ENCODE peak calls at places on chromosomes 13 and 19, in four cellular contexts. One of them, this sample, is unnamed.

GRCh38 chr13:22828081-22828480 is 352.7 kb upstream of the SGCG start:
- DNase-seq in MM.1S: no peak
- DNase-seq in fibroblast of lung: no peak
- DNase-seq in neural progenitor cell: no peak
- DNase-seq in this sample: no peak

GRCh38 chr19:13298565-13299481 is 148.6 kb downstream of the IER2 start:
- DNase-seq in MM.1S: no peak
- DNase-seq in fibroblast of lung: no peak
- DNase-seq in neural progenitor cell: no peak
- DNase-seq in this sample: no peak

GRCh38 chr13:48110930-48111721 is 16.2 kb upstream of the MED4 start:
- DNase-seq in neural progenitor cell: no peak
- DNase-seq in MM.1S: no peak
- DNase-seq in fibroblast of lung: peak; percentile 3
- DNase-seq in this sample: no peak

GRCh38 chr13:24251525-24251924 is 57.9 kb upstream of the C1QTNF9 start:
- DNase-seq in fibroblast of lung: no peak
- DNase-seq in MM.1S: no peak
- DNase-seq in neural progenitor cell: no peak
- DNase-seq in this sample: no peak

GRCh38 chr19:46404039-46404883 is 9.1 kb downstream of the CCDC8 start:
- DNase-seq in fibroblast of lung: peak; percentile 63
- DNase-seq in neural progenitor cell: peak; percentile 40
- DNase-seq in MM.1S: no peak
- DNase-seq in this sample: peak; percentile 82

GRCh38 chr13:99829593-99830239 is 141.9 kb downstream of the ZIC5 start:
- DNase-seq in MM.1S: no peak
- DNase-seq in fibroblast of lung: no peak
- DNase-seq in neural progenitor cell: no peak
- DNase-seq in this sample: no peak

GRCh38 chr19:54311486-54311885 is 1.5 kb downstream of the LILRA5 start:
- DNase-seq in neural progenitor cell: no peak
- DNase-seq in fibroblast of lung: no peak
- DNase-seq in MM.1S: no peak
- DNase-seq in this sample: no peak

GRCh38 chr13:48094404-48094780 is 512 bp downstream of the MED4 start:
- DNase-seq in neural progenitor cell: peak; percentile 35
- DNase-seq in MM.1S: no peak
- DNase-seq in fibroblast of lung: peak; percentile 4
- DNase-seq in this sample: no peak

GRCh38 chr19:42149447-42150202 is 17.4 kb upstream of the POU2F2 start:
- DNase-seq in fibroblast of lung: no peak
- DNase-seq in MM.1S: no peak
- DNase-seq in neural progenitor cell: no peak
- DNase-seq in this sample: no peak

GRCh38 chr13:67139551-67139950 is 90.6 kb downstream of the PCDH9 start:
- DNase-seq in MM.1S: no peak
- DNase-seq in neural progenitor cell: no peak
- DNase-seq in fibroblast of lung: peak; percentile 20
- DNase-seq in this sample: no peak

GRCh38 chr19:46988614-46989230 is 30.9 kb upstream of the NPAS1 start:
- DNase-seq in neural progenitor cell: no peak
- DNase-seq in MM.1S: no peak
- DNase-seq in fibroblast of lung: no peak
- DNase-seq in this sample: no peak

GRCh38 chr19:16535381-16535780 is 6.9 kb downstream of the CHERP start:
- DNase-seq in MM.1S: no peak
- DNase-seq in neural progenitor cell: no peak
- DNase-seq in fibroblast of lung: no peak
- DNase-seq in this sample: no peak

GRCh38 chr19:51359294-51359693 is 6.9 kb downstream of the ETFB start:
- DNase-seq in fibroblast of lung: peak; percentile 92
- DNase-seq in neural progenitor cell: no peak
- DNase-seq in MM.1S: no peak
- DNase-seq in this sample: no peak

DNA sequence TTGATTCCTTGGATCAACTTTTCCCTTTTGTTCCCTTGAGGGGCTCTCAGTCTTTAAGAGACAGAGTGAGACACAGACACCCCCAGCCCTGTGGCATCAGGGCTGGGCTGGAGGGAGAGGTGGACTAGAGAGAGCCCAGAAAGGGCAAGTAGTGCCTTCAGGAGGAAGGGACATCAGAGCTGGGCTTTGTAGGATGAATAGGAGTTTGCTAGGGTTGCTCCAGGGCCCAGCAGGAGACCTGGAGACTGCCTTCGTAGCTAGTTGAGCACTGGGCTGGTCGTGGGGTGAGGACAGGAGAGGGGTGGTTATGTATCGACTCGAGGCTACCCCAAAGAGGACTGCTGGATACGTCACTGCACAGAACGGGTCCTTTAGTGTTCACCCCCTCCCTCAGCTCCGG is 5.4 kb downstream of the MAP1S start:
- DNase-seq in MM.1S: no peak
- DNase-seq in neural progenitor cell: no peak
- DNase-seq in fibroblast of lung: no peak
- DNase-seq in this sample: no peak
- H3K9ac ChIP-seq in MM.1S: no peak overlapping the region
- H3K9ac ChIP-seq in neural progenitor cell: no peak overlapping the region
- H3K9ac ChIP-seq in fibroblast of lung: no peak overlapping the region
- H3K9ac ChIP-seq in this sample: no peak overlapping the region

DNA sequence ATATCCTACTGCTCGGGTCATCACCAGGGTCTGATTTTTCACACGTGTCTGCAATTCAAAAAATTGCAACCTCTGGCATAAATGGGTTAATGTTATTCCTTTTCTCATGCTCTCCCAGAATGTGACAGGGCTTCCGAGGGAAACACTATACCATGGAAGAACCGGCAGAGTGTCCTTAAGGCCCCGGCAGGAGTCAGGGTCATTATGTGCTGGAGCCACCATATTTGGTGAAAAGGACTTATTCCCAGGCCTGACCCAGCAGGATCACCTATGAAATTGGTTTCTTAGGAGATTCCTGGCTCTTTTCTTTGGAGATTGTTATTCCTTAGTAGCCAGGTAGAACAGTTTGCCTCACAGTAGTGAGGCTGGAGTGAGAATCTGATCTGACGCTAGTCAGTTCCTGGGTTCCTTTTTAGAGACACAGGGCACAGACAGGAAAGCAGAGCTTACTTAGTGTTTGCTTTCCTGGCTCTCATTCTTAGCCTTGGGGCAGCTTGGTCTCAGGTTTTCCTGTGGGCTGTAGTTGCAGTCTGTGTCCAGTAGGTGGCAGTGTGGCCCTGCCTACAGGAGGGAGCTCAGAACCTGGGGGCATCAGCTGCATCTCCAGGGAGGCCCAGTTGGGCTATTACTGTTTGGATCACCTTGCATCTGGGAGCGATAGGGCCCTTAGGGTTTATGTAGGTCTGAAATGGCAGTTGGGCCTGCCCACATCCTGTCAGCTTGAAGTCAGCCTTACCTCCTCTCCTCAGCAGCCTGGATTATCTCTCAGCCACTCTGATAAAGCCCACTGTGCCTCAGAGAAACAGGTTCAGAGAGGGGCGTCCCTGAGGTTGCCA is 12.4 kb downstream of the SNRNP70 start:
- DNase-seq in neural progenitor cell: peak; percentile 78
- DNase-seq in MM.1S: peak; percentile 77
- DNase-seq in fibroblast of lung: peak; percentile 69
- DNase-seq in this sample: peak; percentile 76
- H3K9ac ChIP-seq in neural progenitor cell: no peak overlapping the region
- H3K9ac ChIP-seq in MM.1S: no peak overlapping the region
- H3K9ac ChIP-seq in fibroblast of lung: no peak overlapping the region
- H3K9ac ChIP-seq in this sample: no peak overlapping the region

GRCh38 chr19:2612619-2613249 is 89.8 kb downstream of the GNG7 start:
- DNase-seq in fibroblast of lung: no peak
- DNase-seq in neural progenitor cell: no peak
- DNase-seq in MM.1S: no peak
- DNase-seq in this sample: no peak
- H3K9ac ChIP-seq in fibroblast of lung: no peak overlapping the region
- H3K9ac ChIP-seq in neural progenitor cell: no peak overlapping the region
- H3K9ac ChIP-seq in MM.1S: no peak overlapping the region
- H3K9ac ChIP-seq in this sample: no peak overlapping the region

DNA sequence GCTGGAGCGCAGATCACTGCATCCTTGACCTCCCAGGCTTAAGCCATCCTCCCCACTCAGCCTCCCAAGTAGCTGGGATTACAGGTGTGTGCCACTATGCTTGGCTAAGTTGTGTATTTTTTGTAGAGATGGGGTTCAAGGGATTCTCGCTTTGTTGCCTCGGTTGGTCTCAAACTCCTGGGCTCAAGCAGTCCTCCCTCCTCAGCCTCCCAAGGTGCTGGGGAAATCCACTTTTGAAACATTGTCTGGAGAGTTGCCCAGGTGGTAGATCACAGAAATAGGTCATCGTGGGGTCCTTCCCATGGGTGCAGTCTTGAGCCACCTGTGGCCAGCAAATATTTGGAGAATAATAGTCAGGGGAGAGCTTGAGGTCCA is 5.2 kb downstream of the LDLR start:
- DNase-seq in MM.1S: no peak
- DNase-seq in neural progenitor cell: no peak
- DNase-seq in fibroblast of lung: no peak
- DNase-seq in this sample: no peak
- H3K9ac ChIP-seq in MM.1S: peak overlapping the region; percentile 43
- H3K9ac ChIP-seq in neural progenitor cell: no peak overlapping the region
- H3K9ac ChIP-seq in fibroblast of lung: no peak overlapping the region
- H3K9ac ChIP-seq in this sample: peak overlapping the region; percentile 65

DNA sequence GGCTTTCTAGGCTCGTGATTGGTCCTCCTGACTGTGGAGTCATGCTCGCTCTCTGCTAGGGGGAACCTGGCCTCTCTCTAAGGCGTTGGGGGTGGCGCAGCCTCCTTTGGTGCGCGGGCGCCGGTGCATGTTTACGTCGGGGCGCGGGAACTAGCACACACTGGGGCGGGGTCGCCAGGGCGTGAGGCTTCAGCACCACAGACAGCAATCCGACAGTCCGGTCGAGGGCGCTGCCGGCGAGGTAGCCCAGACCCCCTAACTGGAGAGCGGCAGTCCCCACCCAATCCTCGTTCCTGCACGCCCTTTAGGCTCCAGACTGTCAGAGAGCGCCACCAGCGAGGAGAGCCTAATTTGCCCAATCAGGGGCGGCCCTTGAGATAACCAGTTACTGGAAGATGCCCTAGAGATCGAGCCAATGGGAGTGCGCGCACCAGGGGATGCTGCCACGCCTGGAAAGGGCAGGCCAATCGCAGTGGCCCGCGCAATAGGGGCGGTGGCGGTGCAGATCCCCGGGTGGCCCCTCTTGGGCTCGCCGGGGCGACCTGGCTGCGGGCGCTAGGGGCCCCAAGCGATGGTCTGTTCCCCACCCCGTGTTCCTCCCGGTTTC is 1.0 kb upstream of the ELAVL3 start:
- DNase-seq in fibroblast of lung: peak; percentile 80
- DNase-seq in MM.1S: peak; percentile 94
- DNase-seq in neural progenitor cell: peak; percentile 92
- DNase-seq in this sample: peak; percentile 51
- H3K9ac ChIP-seq in fibroblast of lung: no peak overlapping the region
- H3K9ac ChIP-seq in MM.1S: peak overlapping the region; percentile 64
- H3K9ac ChIP-seq in neural progenitor cell: no peak overlapping the region
- H3K9ac ChIP-seq in this sample: no peak overlapping the region

DNA sequence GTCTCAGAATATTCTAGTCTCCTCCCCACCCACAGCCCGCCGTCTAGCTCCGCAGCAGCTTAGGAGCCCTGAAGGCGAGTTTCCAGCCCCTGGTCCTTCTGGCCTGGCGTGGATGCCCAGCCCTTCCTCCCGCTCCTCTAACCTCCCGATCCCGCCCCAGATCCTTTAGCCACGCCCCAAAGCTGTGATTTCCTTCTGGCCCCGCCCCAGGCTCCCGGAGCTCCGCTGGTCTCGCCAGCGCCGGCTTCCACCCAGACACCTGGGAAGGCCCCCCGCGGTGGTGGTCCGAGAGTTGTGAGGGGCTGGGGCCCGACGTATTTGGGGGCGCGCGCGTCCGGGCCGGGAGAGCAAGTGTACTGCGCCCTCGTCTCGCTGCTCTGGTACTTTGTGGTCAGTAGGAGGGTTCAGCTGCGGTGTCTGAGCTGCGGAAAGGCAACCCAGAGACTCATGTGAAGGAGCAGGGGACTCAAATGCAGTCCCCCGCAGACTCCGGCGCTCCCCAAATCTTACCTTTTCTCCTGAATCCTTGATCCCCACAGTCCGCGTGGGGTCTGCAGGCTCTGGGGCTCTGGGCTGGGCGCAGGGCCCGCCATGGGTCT is at the start of gene CGB7:
- DNase-seq in neural progenitor cell: peak; percentile 87
- DNase-seq in MM.1S: no peak
- DNase-seq in fibroblast of lung: peak; percentile 33
- DNase-seq in this sample: peak; percentile 89
- H3K9ac ChIP-seq in neural progenitor cell: no peak within 1 kb of the TSS
- H3K9ac ChIP-seq in MM.1S: no peak within 1 kb of the TSS
- H3K9ac ChIP-seq in fibroblast of lung: no peak within 1 kb of the TSS
- H3K9ac ChIP-seq in this sample: no peak within 1 kb of the TSS

This sample was measured in colonic mucosa.